ENCODE peak calls at places on chromosomes 1 and 21, in four cellular contexts. One of them, this sample, is unnamed.
A peak's percentile ranks its signal among the peaks of the same experiment; 100 is the strongest.

GRCh38 chr1:147892216-147892615 is 10.4 kb upstream of the GJA8 start:
- DNase-seq in activated effector memory CD4-positive, alpha-beta T cell treated with anti-CD3 and anti-CD28 coated beads, Interleukin-2, amount 50 U/mL, for 16 hours: no peak
- DNase-seq in ureter: no peak
- DNase-seq in endothelial cell: no peak
- DNase-seq in this sample: no peak

GRCh38 chr21:42763578-42764442 is 110.4 kb downstream of the PDE9A start:
- DNase-seq in endothelial cell: no peak
- DNase-seq in ureter: no peak
- DNase-seq in activated effector memory CD4-positive, alpha-beta T cell treated with anti-CD3 and anti-CD28 coated beads, Interleukin-2, amount 50 U/mL, for 16 hours: no peak
- DNase-seq in this sample: no peak

GRCh38 chr1:6171546-6172124 is 8.5 kb downstream of the CHD5 start:
- DNase-seq in ureter: no peak
- DNase-seq in activated effector memory CD4-positive, alpha-beta T cell treated with anti-CD3 and anti-CD28 coated beads, Interleukin-2, amount 50 U/mL, for 16 hours: no peak
- DNase-seq in endothelial cell: peak; percentile 60
- DNase-seq in this sample: no peak

GRCh38 chr1:32351859-32352745 is 10.2 kb downstream of the FAM229A start:
- DNase-seq in endothelial cell: no peak
- DNase-seq in ureter: no peak
- DNase-seq in activated effector memory CD4-positive, alpha-beta T cell treated with anti-CD3 and anti-CD28 coated beads, Interleukin-2, amount 50 U/mL, for 16 hours: no peak
- DNase-seq in this sample: peak; percentile 11

GRCh38 chr21:41068411-41069304 is 99.3 kb upstream of the BACE2 start:
- DNase-seq in activated effector memory CD4-positive, alpha-beta T cell treated with anti-CD3 and anti-CD28 coated beads, Interleukin-2, amount 50 U/mL, for 16 hours: peak; percentile 80
- DNase-seq in endothelial cell: peak; percentile 86
- DNase-seq in ureter: peak; percentile 74
- DNase-seq in this sample: peak; percentile 4

GRCh38 chr1:223500560-223501425 is 107.6 kb downstream of the CCDC185 start:
- DNase-seq in ureter: peak; percentile 64
- DNase-seq in endothelial cell: no peak
- DNase-seq in activated effector memory CD4-positive, alpha-beta T cell treated with anti-CD3 and anti-CD28 coated beads, Interleukin-2, amount 50 U/mL, for 16 hours: no peak
- DNase-seq in this sample: no peak

GRCh38 chr1:165355977-165356811 is at the start of gene LMX1A:
- DNase-seq in ureter: no peak
- DNase-seq in endothelial cell: peak; percentile 32
- DNase-seq in activated effector memory CD4-positive, alpha-beta T cell treated with anti-CD3 and anti-CD28 coated beads, Interleukin-2, amount 50 U/mL, for 16 hours: no peak
- DNase-seq in this sample: no peak

GRCh38 chr1:101438359-101438758 is 201.5 kb downstream of the S1PR1 start:
- DNase-seq in activated effector memory CD4-positive, alpha-beta T cell treated with anti-CD3 and anti-CD28 coated beads, Interleukin-2, amount 50 U/mL, for 16 hours: no peak
- DNase-seq in ureter: no peak
- DNase-seq in endothelial cell: peak; percentile 15
- DNase-seq in this sample: no peak

GRCh38 chr1:180937624-180938225 is 25.0 kb downstream of the KIAA1614 start:
- DNase-seq in ureter: no peak
- DNase-seq in activated effector memory CD4-positive, alpha-beta T cell treated with anti-CD3 and anti-CD28 coated beads, Interleukin-2, amount 50 U/mL, for 16 hours: no peak
- DNase-seq in endothelial cell: no peak
- DNase-seq in this sample: no peak

GRCh38 chr1:234014208-234014607 is 109.7 kb downstream of the SLC35F3 start:
- DNase-seq in activated effector memory CD4-positive, alpha-beta T cell treated with anti-CD3 and anti-CD28 coated beads, Interleukin-2, amount 50 U/mL, for 16 hours: no peak
- DNase-seq in endothelial cell: no peak
- DNase-seq in ureter: no peak
- DNase-seq in this sample: no peak

GRCh38 chr1:176033879-176034278 is 173.2 kb downstream of the COP1 start:
- DNase-seq in activated effector memory CD4-positive, alpha-beta T cell treated with anti-CD3 and anti-CD28 coated beads, Interleukin-2, amount 50 U/mL, for 16 hours: no peak
- DNase-seq in ureter: no peak
- DNase-seq in endothelial cell: no peak
- DNase-seq in this sample: no peak

GRCh38 chr1:234844479-234845031 is 234.6 kb upstream of the IRF2BP2 start:
- DNase-seq in activated effector memory CD4-positive, alpha-beta T cell treated with anti-CD3 and anti-CD28 coated beads, Interleukin-2, amount 50 U/mL, for 16 hours: no peak
- DNase-seq in ureter: no peak
- DNase-seq in endothelial cell: peak; percentile 52
- DNase-seq in this sample: no peak

GRCh38 chr1:181033799-181034391 is at the start of gene MR1:
- DNase-seq in endothelial cell: no peak
- DNase-seq in activated effector memory CD4-positive, alpha-beta T cell treated with anti-CD3 and anti-CD28 coated beads, Interleukin-2, amount 50 U/mL, for 16 hours: no peak
- DNase-seq in ureter: peak; percentile 52
- DNase-seq in this sample: peak; percentile 48

GRCh38 chr1:31183927-31184554 is 55.6 kb downstream of the NKAIN1 start:
- DNase-seq in endothelial cell: peak; percentile 78
- DNase-seq in ureter: no peak
- DNase-seq in activated effector memory CD4-positive, alpha-beta T cell treated with anti-CD3 and anti-CD28 coated beads, Interleukin-2, amount 50 U/mL, for 16 hours: peak; percentile 66
- DNase-seq in this sample: peak; percentile 9

GRCh38 chr1:235397733-235398132 is 30.5 kb downstream of the TBCE start:
- DNase-seq in activated effector memory CD4-positive, alpha-beta T cell treated with anti-CD3 and anti-CD28 coated beads, Interleukin-2, amount 50 U/mL, for 16 hours: no peak
- DNase-seq in endothelial cell: no peak
- DNase-seq in ureter: no peak
- DNase-seq in this sample: no peak

GRCh38 chr21:16841917-16842316 is 670.9 kb upstream of the CXADR start:
- DNase-seq in ureter: no peak
- DNase-seq in activated effector memory CD4-positive, alpha-beta T cell treated with anti-CD3 and anti-CD28 coated beads, Interleukin-2, amount 50 U/mL, for 16 hours: no peak
- DNase-seq in endothelial cell: no peak
- DNase-seq in this sample: no peak

GRCh38 chr1:238951809-238952208 is 434.6 kb upstream of the CHRM3 start:
- DNase-seq in activated effector memory CD4-positive, alpha-beta T cell treated with anti-CD3 and anti-CD28 coated beads, Interleukin-2, amount 50 U/mL, for 16 hours: no peak
- DNase-seq in endothelial cell: peak; percentile 30
- DNase-seq in ureter: no peak
- DNase-seq in this sample: no peak

GRCh38 chr1:206030714-206031113 is 7.0 kb upstream of the CTSE start:
- DNase-seq in activated effector memory CD4-positive, alpha-beta T cell treated with anti-CD3 and anti-CD28 coated beads, Interleukin-2, amount 50 U/mL, for 16 hours: peak; percentile 88
- DNase-seq in endothelial cell: peak; percentile 72
- DNase-seq in ureter: peak; percentile 82
- DNase-seq in this sample: peak; percentile 38

GRCh38 chr1:9369964-9370788 is 77.5 kb downstream of the SPSB1 start:
- DNase-seq in activated effector memory CD4-positive, alpha-beta T cell treated with anti-CD3 and anti-CD28 coated beads, Interleukin-2, amount 50 U/mL, for 16 hours: no peak
- DNase-seq in ureter: no peak
- DNase-seq in endothelial cell: no peak
- DNase-seq in this sample: no peak

GRCh38 chr1:16175610-16176553 is 20.0 kb upstream of the EPHA2 start:
- DNase-seq in activated effector memory CD4-positive, alpha-beta T cell treated with anti-CD3 and anti-CD28 coated beads, Interleukin-2, amount 50 U/mL, for 16 hours: no peak
- DNase-seq in endothelial cell: no peak
- DNase-seq in ureter: peak; percentile 88
- DNase-seq in this sample: no peak

GRCh38 chr1:4494558-4494957 is 159.9 kb upstream of the AJAP1 start:
- DNase-seq in ureter: no peak
- DNase-seq in activated effector memory CD4-positive, alpha-beta T cell treated with anti-CD3 and anti-CD28 coated beads, Interleukin-2, amount 50 U/mL, for 16 hours: peak; percentile 27
- DNase-seq in endothelial cell: no peak
- DNase-seq in this sample: no peak

GRCh38 chr1:186722711-186723309 is 42.6 kb upstream of the PTGS2 start:
- DNase-seq in ureter: no peak
- DNase-seq in activated effector memory CD4-positive, alpha-beta T cell treated with anti-CD3 and anti-CD28 coated beads, Interleukin-2, amount 50 U/mL, for 16 hours: no peak
- DNase-seq in endothelial cell: peak; percentile 45
- DNase-seq in this sample: no peak

GRCh38 chr1:230268371-230269170 is 157.6 kb downstream of the PGBD5 start:
- DNase-seq in endothelial cell: peak; percentile 56
- DNase-seq in ureter: no peak
- DNase-seq in activated effector memory CD4-positive, alpha-beta T cell treated with anti-CD3 and anti-CD28 coated beads, Interleukin-2, amount 50 U/mL, for 16 hours: peak; percentile 58
- DNase-seq in this sample: no peak

GRCh38 chr1:75522389-75522788 is 88.5 kb downstream of the SLC44A5 start:
- DNase-seq in endothelial cell: no peak
- DNase-seq in ureter: no peak
- DNase-seq in activated effector memory CD4-positive, alpha-beta T cell treated with anti-CD3 and anti-CD28 coated beads, Interleukin-2, amount 50 U/mL, for 16 hours: no peak
- DNase-seq in this sample: no peak

GRCh38 chr21:36377391-36377842 is 7.8 kb upstream of the CHAF1B start:
- DNase-seq in activated effector memory CD4-positive, alpha-beta T cell treated with anti-CD3 and anti-CD28 coated beads, Interleukin-2, amount 50 U/mL, for 16 hours: no peak
- DNase-seq in endothelial cell: no peak
- DNase-seq in ureter: no peak
- DNase-seq in this sample: no peak

GRCh38 chr21:33937931-33938339 is 22.3 kb upstream of the ATP5PO start:
- DNase-seq in activated effector memory CD4-positive, alpha-beta T cell treated with anti-CD3 and anti-CD28 coated beads, Interleukin-2, amount 50 U/mL, for 16 hours: peak; percentile 78
- DNase-seq in endothelial cell: no peak
- DNase-seq in ureter: peak; percentile 33
- DNase-seq in this sample: peak; percentile 33

GRCh38 chr21:20971296-20971921 is 26.8 kb upstream of the NCAM2 start:
- DNase-seq in ureter: no peak
- DNase-seq in activated effector memory CD4-positive, alpha-beta T cell treated with anti-CD3 and anti-CD28 coated beads, Interleukin-2, amount 50 U/mL, for 16 hours: no peak
- DNase-seq in endothelial cell: peak; percentile 51
- DNase-seq in this sample: no peak

GRCh38 chr1:70143052-70143659 is 62.2 kb downstream of the LRRC40 start:
- DNase-seq in activated effector memory CD4-positive, alpha-beta T cell treated with anti-CD3 and anti-CD28 coated beads, Interleukin-2, amount 50 U/mL, for 16 hours: no peak
- DNase-seq in ureter: no peak
- DNase-seq in endothelial cell: no peak
- DNase-seq in this sample: no peak

GRCh38 chr1:100757946-100758345 is 38.4 kb downstream of the VCAM1 start:
- DNase-seq in ureter: no peak
- DNase-seq in activated effector memory CD4-positive, alpha-beta T cell treated with anti-CD3 and anti-CD28 coated beads, Interleukin-2, amount 50 U/mL, for 16 hours: no peak
- DNase-seq in endothelial cell: no peak
- DNase-seq in this sample: no peak

GRCh38 chr21:45074048-45074817 is at the start of gene ADARB1:
- DNase-seq in activated effector memory CD4-positive, alpha-beta T cell treated with anti-CD3 and anti-CD28 coated beads, Interleukin-2, amount 50 U/mL, for 16 hours: peak; percentile 88
- DNase-seq in ureter: no peak
- DNase-seq in endothelial cell: peak; percentile 54
- DNase-seq in this sample: peak; percentile 38

This sample was measured in effector memory CD8-positive, alpha-beta T cell.